ENCODE peak calls at places on chromosomes 13 and 19, in eight cellular contexts. D, Z, F, N, K, G, S and W are unnamed samples. For H3K27me3, the result is how much of the 10 kb centered on the place peaks cover.

GRCh38 chr19:644363-644762 is 4.7 kb downstream of the FGF22 start:
- DNase-seq in D (no peak), Z (no peak), F (no peak), N (no peak), K (no peak), G (no peak), S (no peak), W (no peak)

GRCh38 chr13:64925284-64925683 is 2304.9 kb downstream of the PCDH9 start:
- DNase-seq in D (no peak), Z (peak), F (no peak), N (no peak), K (no peak), G (peak), S (no peak), W (no peak)

GRCh38 chr19:16285769-16286564 is 38.7 kb upstream of the KLF2 start:
- DNase-seq in D (no peak), Z (peak), F (no peak), N (no peak), K (peak), G (no peak), S (peak), W (peak)

GRCh38 chr13:33089311-33089710 is 73.1 kb downstream of the KL start:
- DNase-seq in D (no peak), Z (no peak), F (no peak), N (no peak), K (no peak), G (no peak), S (no peak), W (no peak)

GRCh38 chr13:75596657-75597182 is 39.4 kb upstream of the LMO7 start:
- DNase-seq in D (no peak), Z (no peak), F (no peak), N (no peak), K (no peak), G (no peak), S (no peak), W (no peak)

GRCh38 chr13:97386832-97387486 is 47.0 kb upstream of the RAP2A start:
- DNase-seq in D (no peak), Z (peak), F (no peak), N (no peak), K (no peak), G (no peak), S (peak), W (no peak)

GRCh38 chr13:91725646-91726045 is 327.2 kb downstream of the GPC5 start:
- DNase-seq in D (no peak), Z (no peak), F (no peak), N (no peak), K (no peak), G (no peak), S (no peak), W (no peak)

GRCh38 chr13:64154514-64154913 is 2738.9 kb upstream of the PCDH20 start:
- DNase-seq in D (no peak), Z (peak), F (peak), N (no peak), K (no peak), G (no peak), S (no peak), W (no peak)

GRCh38 chr13:63085851-63086250 is 1670.2 kb upstream of the PCDH20 start:
- DNase-seq in D (no peak), Z (no peak), F (no peak), N (no peak), K (no peak), G (no peak), S (no peak), W (no peak)

GRCh38 chr13:93794197-93794885 is 567.7 kb downstream of the GPC6 start:
- DNase-seq in D (no peak), Z (no peak), F (no peak), N (no peak), K (no peak), G (no peak), S (no peak), W (no peak)

GRCh38 chr13:98447881-98448641 is 128.8 kb downstream of the STK24 start:
- DNase-seq in D (peak), Z (peak), F (peak), N (no peak), K (peak), G (no peak), S (no peak), W (peak)

GRCh38 chr13:110341445-110342247 is 34.6 kb downstream of the COL4A2 start:
- DNase-seq in D (no peak), Z (peak), F (peak), N (no peak), K (peak), G (no peak), S (peak), W (peak)

GRCh38 chr13:21208755-21209154 is 32.3 kb downstream of the MRPL57 start:
- DNase-seq in D (no peak), Z (peak), F (no peak), N (no peak), K (no peak), G (no peak), S (no peak), W (no peak)

GRCh38 chr13:106710267-106710666 is 142.3 kb upstream of the ARGLU1 start:
- DNase-seq in D (no peak), Z (peak), F (peak), N (no peak), K (peak), G (peak), S (no peak), W (no peak)

GRCh38 chr19:35756373-35757230 is at the start of gene HSPB6:
- DNase-seq in D (no peak), Z (peak), F (peak), N (no peak), K (peak), G (peak), S (peak), W (no peak)

GRCh38 chr13:22812793-22813192 is 368.0 kb upstream of the SGCG start:
- DNase-seq in D (no peak), Z (peak), F (peak), N (no peak), K (no peak), G (peak), S (no peak), W (no peak)

GRCh38 chr19:2790557-2791271 is 5.4 kb downstream of the THOP1 start:
- DNase-seq in D (no peak), Z (no peak), F (no peak), N (no peak), K (no peak), G (no peak), S (no peak), W (no peak)

GRCh38 chr13:42610623-42611022 is 36.7 kb downstream of the TNFSF11 start:
- DNase-seq in D (no peak), Z (no peak), F (no peak), N (no peak), K (no peak), G (no peak), S (no peak), W (no peak)

GRCh38 chr13:38239874-38240273 is 109.8 kb upstream of the UFM1 start:
- DNase-seq in D (no peak), Z (no peak), F (no peak), N (no peak), K (no peak), G (no peak), S (no peak), W (no peak)

GRCh38 chr13:90201198-90201597 is 1146.3 kb upstream of the MIR17HG start:
- DNase-seq in D (no peak), Z (peak), F (no peak), N (no peak), K (no peak), G (peak), S (no peak), W (peak)

GRCh38 chr13:41547253-41548000 is 90.1 kb downstream of the RGCC start:
- DNase-seq in D (no peak), Z (peak), F (no peak), N (no peak), K (peak), G (no peak), S (no peak), W (peak)

DNA sequence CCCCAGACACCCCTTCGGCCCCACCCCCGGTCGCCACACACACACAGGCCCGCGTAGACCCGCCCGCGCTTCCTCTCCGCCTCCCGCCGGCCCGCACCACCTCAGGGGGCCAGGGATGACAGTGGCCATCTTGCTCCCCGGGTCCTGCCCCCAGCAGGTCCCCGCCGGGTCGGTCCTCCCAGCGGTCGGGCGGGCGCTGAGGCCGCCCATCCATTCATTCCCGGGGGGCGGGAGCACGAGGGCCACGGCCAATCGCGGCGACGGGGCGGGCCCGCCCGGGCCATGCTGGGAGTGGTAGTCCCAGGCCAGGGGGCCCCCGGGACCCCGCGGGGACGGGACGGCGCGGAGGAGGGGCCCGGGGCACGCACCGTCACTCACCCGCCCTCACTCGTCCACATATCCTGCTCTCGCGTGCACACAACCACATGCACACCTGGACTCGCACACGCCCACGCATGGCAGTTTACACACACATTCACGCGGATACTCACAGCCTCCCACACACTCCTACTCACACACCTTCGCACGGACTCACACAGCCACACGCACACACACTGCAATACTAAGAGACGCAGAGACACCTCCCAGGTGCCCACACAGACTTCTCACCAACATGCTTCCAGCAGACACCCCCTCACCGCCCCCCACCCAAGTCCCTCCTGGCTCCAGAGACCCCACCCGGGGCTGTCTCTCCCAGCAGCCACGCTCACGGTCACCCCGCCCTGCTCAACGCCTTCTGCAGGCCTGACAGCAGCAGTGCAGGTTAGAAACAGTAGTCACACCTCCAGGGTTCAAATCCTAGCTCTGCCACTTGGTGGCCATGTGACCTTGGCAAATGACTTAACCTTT is at the start of gene DPF1:
- DNase-seq in D (no peak), Z (peak), F (peak), N (no peak), K (peak), G (peak), S (no peak), W (peak)
- H3K27me3 ChIP-seq in D (under half), Z (under half), F (under half), N (under half), K (half or more), G (under half), S (under half), W (under half)

DNA sequence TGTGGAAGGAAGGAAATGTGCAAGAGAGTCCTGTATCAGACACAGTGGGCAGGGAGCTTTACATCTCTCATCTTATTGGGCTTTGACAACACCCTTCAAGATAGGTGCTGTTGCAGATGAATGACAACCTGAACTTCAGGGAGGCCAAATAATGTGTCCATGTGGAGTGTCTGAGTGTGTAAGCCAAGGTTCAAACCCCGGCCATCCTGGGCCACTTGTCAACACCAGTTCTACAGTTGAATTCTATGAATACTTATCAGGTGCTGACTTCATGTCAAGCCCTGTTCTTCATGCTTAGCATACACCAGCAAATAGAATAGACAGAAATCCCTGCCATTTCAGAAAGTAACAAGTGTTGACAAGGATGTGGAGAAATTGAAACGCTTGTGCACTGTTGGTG is 354.4 kb downstream of the KCNRG start:
- DNase-seq in D (no peak), Z (no peak), F (no peak), N (no peak), K (no peak), G (no peak), S (no peak), W (no peak)
- H3K27me3 ChIP-seq in D (under half), Z (under half), F (under half), N (under half), K (under half), G (under half), S (under half), W (under half)

GRCh38 chr13:20137875-20138274 is 23.0 kb downstream of the GJA3 start:
- DNase-seq in D (no peak), Z (no peak), F (no peak), N (no peak), K (no peak), G (no peak), S (no peak), W (no peak)
- H3K27me3 ChIP-seq in D (under half), Z (under half), F (half or more), N (under half), K (under half), G (under half), S (under half), W (under half)

GRCh38 chr19:48395499-48395898 is 2.0 kb downstream of the GRIN2D start:
- DNase-seq in D (no peak), Z (no peak), F (no peak), N (no peak), K (no peak), G (no peak), S (no peak), W (no peak)
- H3K27me3 ChIP-seq in D (under half), Z (under half), F (under half), N (under half), K (half or more), G (under half), S (under half), W (under half)

GRCh38 chr13:44049546-44049945 is 169.8 kb downstream of the LACC1 start:
- DNase-seq in D (no peak), Z (no peak), F (no peak), N (no peak), K (no peak), G (no peak), S (no peak), W (no peak)
- H3K27me3 ChIP-seq in D (under half), Z (under half), F (under half), N (under half), K (under half), G (under half), S (under half), W (under half)

GRCh38 chr13:43783820-43784219 is 3.0 kb downstream of the ENOX1 start:
- DNase-seq in D (no peak), Z (peak), F (peak), N (no peak), K (peak), G (no peak), S (no peak), W (peak)
- H3K27me3 ChIP-seq in D (under half), Z (half or more), F (under half), N (under half), K (under half), G (under half), S (under half), W (under half)